ENCODE peak calls at places on chromosomes 2 and 18, in ten cellular contexts. One of them, this sample, is unnamed.

GRCh38 chr2:196951973-196952372 is 25.5 kb upstream of the PGAP1 start:
- DNase-seq in neural crest cell: no peak
- DNase-seq in cardiac fibroblast: no peak
- DNase-seq in ascending aorta: no peak
- DNase-seq in left ventricle myocardium inferior: no peak
- DNase-seq in activated CD4-positive, alpha-beta T cell treated with anti-CD3 and anti-CD28 coated beads, Interleukin-2, amount 50 U/mL, for 24 hours: no peak
- DNase-seq in amygdala: no peak
- DNase-seq in C1 segment of cervical spinal cord: no peak
- DNase-seq in T-helper 9 cell: no peak
- DNase-seq in endothelial cell: no peak
- DNase-seq in this sample: no peak

GRCh38 chr2:239644016-239644415 is 243.2 kb upstream of the HDAC4 start:
- DNase-seq in activated CD4-positive, alpha-beta T cell treated with anti-CD3 and anti-CD28 coated beads, Interleukin-2, amount 50 U/mL, for 24 hours: no peak
- DNase-seq in T-helper 9 cell: no peak
- DNase-seq in C1 segment of cervical spinal cord: no peak
- DNase-seq in cardiac fibroblast: peak
- DNase-seq in endothelial cell: peak
- DNase-seq in ascending aorta: no peak
- DNase-seq in neural crest cell: no peak
- DNase-seq in left ventricle myocardium inferior: no peak
- DNase-seq in amygdala: no peak
- DNase-seq in this sample: no peak

GRCh38 chr2:102057502-102058292 is 65.9 kb downstream of the IL1R2 start:
- DNase-seq in endothelial cell: no peak
- DNase-seq in cardiac fibroblast: no peak
- DNase-seq in left ventricle myocardium inferior: no peak
- DNase-seq in ascending aorta: no peak
- DNase-seq in activated CD4-positive, alpha-beta T cell treated with anti-CD3 and anti-CD28 coated beads, Interleukin-2, amount 50 U/mL, for 24 hours: no peak
- DNase-seq in C1 segment of cervical spinal cord: no peak
- DNase-seq in T-helper 9 cell: no peak
- DNase-seq in amygdala: no peak
- DNase-seq in neural crest cell: no peak
- DNase-seq in this sample: no peak

GRCh38 chr2:121104721-121105141 is 180.3 kb downstream of the TFCP2L1 start:
- DNase-seq in ascending aorta: no peak
- DNase-seq in cardiac fibroblast: peak
- DNase-seq in endothelial cell: no peak
- DNase-seq in neural crest cell: no peak
- DNase-seq in left ventricle myocardium inferior: no peak
- DNase-seq in T-helper 9 cell: no peak
- DNase-seq in amygdala: no peak
- DNase-seq in activated CD4-positive, alpha-beta T cell treated with anti-CD3 and anti-CD28 coated beads, Interleukin-2, amount 50 U/mL, for 24 hours: no peak
- DNase-seq in C1 segment of cervical spinal cord: no peak
- DNase-seq in this sample: no peak

GRCh38 chr18:54222922-54223567 is 1.4 kb downstream of the MBD2 start:
- DNase-seq in activated CD4-positive, alpha-beta T cell treated with anti-CD3 and anti-CD28 coated beads, Interleukin-2, amount 50 U/mL, for 24 hours: peak
- DNase-seq in amygdala: no peak
- DNase-seq in cardiac fibroblast: no peak
- DNase-seq in ascending aorta: no peak
- DNase-seq in left ventricle myocardium inferior: no peak
- DNase-seq in endothelial cell: no peak
- DNase-seq in neural crest cell: no peak
- DNase-seq in T-helper 9 cell: peak
- DNase-seq in C1 segment of cervical spinal cord: no peak
- DNase-seq in this sample: no peak

GRCh38 chr2:198916548-198916947 is 541.2 kb downstream of the SATB2 start:
- DNase-seq in cardiac fibroblast: no peak
- DNase-seq in T-helper 9 cell: no peak
- DNase-seq in amygdala: no peak
- DNase-seq in endothelial cell: no peak
- DNase-seq in left ventricle myocardium inferior: no peak
- DNase-seq in C1 segment of cervical spinal cord: no peak
- DNase-seq in activated CD4-positive, alpha-beta T cell treated with anti-CD3 and anti-CD28 coated beads, Interleukin-2, amount 50 U/mL, for 24 hours: no peak
- DNase-seq in neural crest cell: no peak
- DNase-seq in ascending aorta: no peak
- DNase-seq in this sample: no peak

GRCh38 chr2:42376758-42377157 is 15.7 kb upstream of the COX7A2L start:
- DNase-seq in left ventricle myocardium inferior: no peak
- DNase-seq in ascending aorta: no peak
- DNase-seq in C1 segment of cervical spinal cord: no peak
- DNase-seq in amygdala: no peak
- DNase-seq in T-helper 9 cell: no peak
- DNase-seq in endothelial cell: no peak
- DNase-seq in cardiac fibroblast: no peak
- DNase-seq in neural crest cell: no peak
- DNase-seq in activated CD4-positive, alpha-beta T cell treated with anti-CD3 and anti-CD28 coated beads, Interleukin-2, amount 50 U/mL, for 24 hours: no peak
- DNase-seq in this sample: no peak

GRCh38 chr2:76512421-76512820 is 801.7 kb upstream of the GCFC2 start:
- DNase-seq in ascending aorta: no peak
- DNase-seq in neural crest cell: no peak
- DNase-seq in C1 segment of cervical spinal cord: no peak
- DNase-seq in T-helper 9 cell: no peak
- DNase-seq in endothelial cell: no peak
- DNase-seq in left ventricle myocardium inferior: no peak
- DNase-seq in cardiac fibroblast: no peak
- DNase-seq in activated CD4-positive, alpha-beta T cell treated with anti-CD3 and anti-CD28 coated beads, Interleukin-2, amount 50 U/mL, for 24 hours: no peak
- DNase-seq in amygdala: no peak
- DNase-seq in this sample: no peak

GRCh38 chr18:13260927-13261471 is 42.4 kb downstream of the LDLRAD4 start:
- DNase-seq in ascending aorta: no peak
- DNase-seq in C1 segment of cervical spinal cord: no peak
- DNase-seq in amygdala: no peak
- DNase-seq in activated CD4-positive, alpha-beta T cell treated with anti-CD3 and anti-CD28 coated beads, Interleukin-2, amount 50 U/mL, for 24 hours: no peak
- DNase-seq in left ventricle myocardium inferior: no peak
- DNase-seq in cardiac fibroblast: no peak
- DNase-seq in T-helper 9 cell: no peak
- DNase-seq in endothelial cell: no peak
- DNase-seq in neural crest cell: no peak
- DNase-seq in this sample: no peak

GRCh38 chr2:218679119-218679518 is 7.2 kb downstream of the STK36 start:
- DNase-seq in neural crest cell: no peak
- DNase-seq in amygdala: no peak
- DNase-seq in cardiac fibroblast: peak
- DNase-seq in left ventricle myocardium inferior: no peak
- DNase-seq in T-helper 9 cell: no peak
- DNase-seq in ascending aorta: no peak
- DNase-seq in endothelial cell: no peak
- DNase-seq in C1 segment of cervical spinal cord: no peak
- DNase-seq in activated CD4-positive, alpha-beta T cell treated with anti-CD3 and anti-CD28 coated beads, Interleukin-2, amount 50 U/mL, for 24 hours: no peak
- DNase-seq in this sample: no peak

GRCh38 chr2:61949458-61950107 is 44.1 kb downstream of the COMMD1 start:
- DNase-seq in left ventricle myocardium inferior: no peak
- DNase-seq in neural crest cell: no peak
- DNase-seq in activated CD4-positive, alpha-beta T cell treated with anti-CD3 and anti-CD28 coated beads, Interleukin-2, amount 50 U/mL, for 24 hours: no peak
- DNase-seq in amygdala: no peak
- DNase-seq in T-helper 9 cell: no peak
- DNase-seq in C1 segment of cervical spinal cord: no peak
- DNase-seq in endothelial cell: no peak
- DNase-seq in cardiac fibroblast: peak
- DNase-seq in ascending aorta: no peak
- DNase-seq in this sample: no peak

GRCh38 chr2:35787302-35788031 is 568.1 kb upstream of the CRIM1 start:
- DNase-seq in neural crest cell: no peak
- DNase-seq in activated CD4-positive, alpha-beta T cell treated with anti-CD3 and anti-CD28 coated beads, Interleukin-2, amount 50 U/mL, for 24 hours: no peak
- DNase-seq in cardiac fibroblast: no peak
- DNase-seq in endothelial cell: no peak
- DNase-seq in ascending aorta: no peak
- DNase-seq in C1 segment of cervical spinal cord: no peak
- DNase-seq in amygdala: no peak
- DNase-seq in T-helper 9 cell: no peak
- DNase-seq in left ventricle myocardium inferior: no peak
- DNase-seq in this sample: no peak

GRCh38 chr2:173021939-173022371 is 53.7 kb upstream of the MAP3K20 start:
- DNase-seq in C1 segment of cervical spinal cord: no peak
- DNase-seq in cardiac fibroblast: peak
- DNase-seq in activated CD4-positive, alpha-beta T cell treated with anti-CD3 and anti-CD28 coated beads, Interleukin-2, amount 50 U/mL, for 24 hours: no peak
- DNase-seq in endothelial cell: no peak
- DNase-seq in neural crest cell: no peak
- DNase-seq in left ventricle myocardium inferior: peak
- DNase-seq in ascending aorta: no peak
- DNase-seq in amygdala: no peak
- DNase-seq in T-helper 9 cell: no peak
- DNase-seq in this sample: no peak

GRCh38 chr2:24174851-24175277 is at the start of gene FAM228A:
- DNase-seq in left ventricle myocardium inferior: no peak
- DNase-seq in cardiac fibroblast: no peak
- DNase-seq in ascending aorta: no peak
- DNase-seq in T-helper 9 cell: no peak
- DNase-seq in C1 segment of cervical spinal cord: no peak
- DNase-seq in amygdala: no peak
- DNase-seq in activated CD4-positive, alpha-beta T cell treated with anti-CD3 and anti-CD28 coated beads, Interleukin-2, amount 50 U/mL, for 24 hours: no peak
- DNase-seq in neural crest cell: no peak
- DNase-seq in endothelial cell: no peak
- DNase-seq in this sample: no peak

GRCh38 chr18:27717816-27718215 is 459.1 kb downstream of the CDH2 start:
- DNase-seq in C1 segment of cervical spinal cord: no peak
- DNase-seq in neural crest cell: no peak
- DNase-seq in T-helper 9 cell: no peak
- DNase-seq in endothelial cell: no peak
- DNase-seq in left ventricle myocardium inferior: no peak
- DNase-seq in ascending aorta: no peak
- DNase-seq in cardiac fibroblast: no peak
- DNase-seq in activated CD4-positive, alpha-beta T cell treated with anti-CD3 and anti-CD28 coated beads, Interleukin-2, amount 50 U/mL, for 24 hours: no peak
- DNase-seq in amygdala: no peak
- DNase-seq in this sample: no peak

GRCh38 chr18:35938562-35938961 is 33.9 kb upstream of the RMP24 start:
- DNase-seq in C1 segment of cervical spinal cord: no peak
- DNase-seq in T-helper 9 cell: no peak
- DNase-seq in activated CD4-positive, alpha-beta T cell treated with anti-CD3 and anti-CD28 coated beads, Interleukin-2, amount 50 U/mL, for 24 hours: no peak
- DNase-seq in endothelial cell: no peak
- DNase-seq in cardiac fibroblast: peak
- DNase-seq in neural crest cell: no peak
- DNase-seq in amygdala: no peak
- DNase-seq in left ventricle myocardium inferior: no peak
- DNase-seq in ascending aorta: no peak
- DNase-seq in this sample: no peak

GRCh38 chr2:232352511-232353091 is 25.9 kb upstream of the ALPP start:
- DNase-seq in activated CD4-positive, alpha-beta T cell treated with anti-CD3 and anti-CD28 coated beads, Interleukin-2, amount 50 U/mL, for 24 hours: no peak
- DNase-seq in cardiac fibroblast: no peak
- DNase-seq in C1 segment of cervical spinal cord: no peak
- DNase-seq in left ventricle myocardium inferior: no peak
- DNase-seq in neural crest cell: no peak
- DNase-seq in amygdala: no peak
- DNase-seq in endothelial cell: no peak
- DNase-seq in T-helper 9 cell: no peak
- DNase-seq in ascending aorta: no peak
- DNase-seq in this sample: no peak

GRCh38 chr2:158359846-158360245 is 96.7 kb downstream of the CCDC148 start:
- DNase-seq in amygdala: no peak
- DNase-seq in activated CD4-positive, alpha-beta T cell treated with anti-CD3 and anti-CD28 coated beads, Interleukin-2, amount 50 U/mL, for 24 hours: no peak
- DNase-seq in endothelial cell: no peak
- DNase-seq in neural crest cell: no peak
- DNase-seq in ascending aorta: no peak
- DNase-seq in T-helper 9 cell: no peak
- DNase-seq in C1 segment of cervical spinal cord: no peak
- DNase-seq in cardiac fibroblast: peak
- DNase-seq in left ventricle myocardium inferior: no peak
- DNase-seq in this sample: no peak

GRCh38 chr2:135843671-135844070 is 6.7 kb upstream of the LCT start:
- DNase-seq in T-helper 9 cell: no peak
- DNase-seq in left ventricle myocardium inferior: no peak
- DNase-seq in cardiac fibroblast: peak
- DNase-seq in ascending aorta: no peak
- DNase-seq in activated CD4-positive, alpha-beta T cell treated with anti-CD3 and anti-CD28 coated beads, Interleukin-2, amount 50 U/mL, for 24 hours: no peak
- DNase-seq in amygdala: no peak
- DNase-seq in neural crest cell: no peak
- DNase-seq in C1 segment of cervical spinal cord: no peak
- DNase-seq in endothelial cell: no peak
- DNase-seq in this sample: no peak

GRCh38 chr2:157444643-157445040 is 753 bp upstream of the CYTIP start:
- DNase-seq in activated CD4-positive, alpha-beta T cell treated with anti-CD3 and anti-CD28 coated beads, Interleukin-2, amount 50 U/mL, for 24 hours: no peak
- DNase-seq in left ventricle myocardium inferior: no peak
- DNase-seq in T-helper 9 cell: no peak
- DNase-seq in C1 segment of cervical spinal cord: no peak
- DNase-seq in endothelial cell: no peak
- DNase-seq in amygdala: no peak
- DNase-seq in ascending aorta: no peak
- DNase-seq in neural crest cell: no peak
- DNase-seq in cardiac fibroblast: no peak
- DNase-seq in this sample: no peak

This sample was measured in GOT3.